ENCODE peak calls at places on chromosomes 6 and 20, in ten cellular contexts. R is upper lobe of right lung; I is stomach; W is SK-N-SH; X is uterus; Q is thoracic aorta; P is CD8-positive, alpha-beta memory T cell; L is ovary; G is Caco-2; Z is psoas muscle. S is an unnamed sample.

GRCh38 chr6:101396552-101397173 is 3.2 kb downstream of the GRIK2 start:
- DNase-seq in X (no peak), Q (no peak), G (peak; percentile 60), I (peak; percentile 59), P (no peak), R (no peak), W (no peak), L (no peak), Z (peak; percentile 46), S (no peak)

GRCh38 chr6:166112580-166112979 is 55.1 kb downstream of the TBXT start:
- DNase-seq in G (no peak), L (no peak), I (no peak), X (no peak), R (no peak), Q (no peak), P (no peak), Z (no peak), W (no peak), S (no peak)

GRCh38 chr20:61861054-61861841 is 204.4 kb downstream of the TAF4 start:
- DNase-seq in I (no peak), R (no peak), G (no peak), Z (no peak), X (no peak), W (no peak), L (no peak), Q (no peak), P (no peak), S (no peak)

GRCh38 chr20:43925215-43925614 is 10.6 kb downstream of the TOX2 start:
- DNase-seq in P (no peak), I (no peak), W (no peak), Z (no peak), L (no peak), R (peak; percentile 37), X (no peak), Q (no peak), G (no peak), S (no peak)

GRCh38 chr6:113461153-113461897 is 395.8 kb upstream of the MARCKS start:
- DNase-seq in G (no peak), Q (no peak), L (no peak), W (no peak), X (no peak), P (no peak), I (no peak), Z (no peak), R (no peak), S (no peak)

GRCh38 chr6:33192671-33193602 is 670 bp upstream of the COL11A2 start:
- DNase-seq in I (no peak), Z (peak; percentile 71), W (peak; percentile 75), Q (no peak), R (no peak), L (no peak), G (no peak), X (no peak), P (no peak), S (no peak)

GRCh38 chr6:168364793-168365421 is 45.3 kb upstream of the DACT2 start:
- DNase-seq in R (peak; percentile 52), Z (no peak), I (no peak), P (no peak), W (no peak), X (no peak), Q (no peak), G (no peak), L (no peak), S (no peak)

GRCh38 chr20:43961116-43961515 is 46.5 kb downstream of the TOX2 start:
- DNase-seq in X (no peak), P (no peak), L (no peak), I (no peak), Z (no peak), R (peak; percentile 15), G (peak; percentile 18), W (no peak), Q (no peak), S (no peak)

GRCh38 chr6:127971945-127972391 is 71.1 kb upstream of the THEMIS start:
- DNase-seq in R (no peak), Q (no peak), Z (no peak), X (no peak), W (no peak), L (no peak), P (peak; percentile 40), I (no peak), G (no peak), S (no peak)

GRCh38 chr20:37611852-37612251 is 82.0 kb upstream of the CTNNBL1 start:
- DNase-seq in L (no peak), Z (no peak), X (no peak), G (no peak), P (no peak), I (no peak), W (no peak), R (no peak), Q (no peak), S (no peak)

GRCh38 chr6:7006536-7007191 is 101.1 kb upstream of the RREB1 start:
- DNase-seq in R (no peak), W (no peak), I (no peak), Z (no peak), L (no peak), Q (no peak), P (no peak), G (no peak), X (no peak), S (no peak)

GRCh38 chr6:33430991-33431879 is 11.4 kb downstream of the SYNGAP1 start:
- DNase-seq in L (peak; percentile 77), Z (peak; percentile 75), G (peak; percentile 72), P (peak; percentile 79), X (peak; percentile 73), R (no peak), Q (no peak), I (peak; percentile 43), W (peak; percentile 98), S (peak; percentile 71)

GRCh38 chr6:161748535-161749386 is 474.9 kb upstream of the AGPAT4 start:
- DNase-seq in P (no peak), L (no peak), W (peak; percentile 39), Z (peak; percentile 55), I (peak; percentile 51), R (no peak), G (no peak), X (no peak), Q (no peak), S (no peak)

GRCh38 chr20:49412953-49413352 is 69.5 kb downstream of the KCNB1 start:
- DNase-seq in Z (no peak), P (no peak), R (no peak), G (no peak), L (no peak), W (no peak), Q (no peak), X (no peak), I (no peak), S (no peak)

GRCh38 chr20:49415664-49416044 is 66.8 kb downstream of the KCNB1 start:
- DNase-seq in W (no peak), Q (no peak), P (no peak), Z (no peak), G (no peak), I (no peak), L (no peak), R (no peak), X (no peak), S (no peak)

GRCh38 chr20:49415005-49415663 is 67.3 kb downstream of the KCNB1 start:
- DNase-seq in W (no peak), I (no peak), R (no peak), X (peak; percentile 57), Z (no peak), G (no peak), Q (no peak), P (no peak), L (no peak), S (no peak)

GRCh38 chr20:49412254-49412653 is 70.2 kb downstream of the KCNB1 start:
- DNase-seq in P (no peak), Z (no peak), X (no peak), G (no peak), L (no peak), Q (no peak), I (no peak), R (no peak), W (no peak), S (no peak)

DNA sequence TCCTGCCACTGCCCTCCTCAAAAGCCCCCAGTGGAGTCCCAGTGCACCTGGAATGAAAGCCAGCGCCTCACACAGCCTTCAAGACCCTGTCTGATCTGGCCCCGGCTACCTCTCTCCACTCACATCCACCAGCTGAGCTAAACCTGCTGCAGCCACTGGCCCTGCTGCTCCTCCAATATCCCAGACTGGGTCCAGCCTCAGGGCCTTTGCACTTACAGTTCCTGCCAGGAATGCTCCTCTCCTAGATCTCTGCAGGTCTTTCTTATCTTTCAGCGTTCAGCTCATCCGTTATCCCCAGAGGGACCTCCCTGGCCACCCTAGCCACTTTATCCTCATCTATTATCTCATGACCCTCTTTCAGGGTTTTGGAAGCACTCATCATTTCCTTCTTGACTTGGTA is 68.8 kb downstream of the KCNB1 start:
- DNase-seq in X (no peak), R (no peak), G (no peak), P (no peak), Z (no peak), W (no peak), I (no peak), L (no peak), Q (no peak), S (no peak)
- H3K27me3 ChIP-seq in X (no peaks in the 10 kb centered on the region), R (peaks cover 9% of the 10 kb centered on the region), G (no peaks in the 10 kb centered on the region), P (no peaks in the 10 kb centered on the region), Z (no peaks in the 10 kb centered on the region), W (peaks cover 5% of the 10 kb centered on the region), I (no peaks in the 10 kb centered on the region), L (no peaks in the 10 kb centered on the region), Q (no peaks in the 10 kb centered on the region), S (peaks cover 17% of the 10 kb centered on the region)

GRCh38 chr20:2932497-2932896 is 59.2 kb downstream of the PTPRA start:
- DNase-seq in R (no peak), Z (no peak), Q (no peak), P (no peak), X (no peak), I (no peak), G (no peak), W (no peak), L (no peak), S (no peak)
- H3K36me3 ChIP-seq in R (peaks cover 15% of the 10 kb centered on the region), Z (no peaks in the 10 kb centered on the region), Q (peaks cover 4% of the 10 kb centered on the region), P (peaks cover 4% of the 10 kb centered on the region), X (no peaks in the 10 kb centered on the region), I (peaks cover 14% of the 10 kb centered on the region), G (no peaks in the 10 kb centered on the region), W (no peaks in the 10 kb centered on the region), L (no peaks in the 10 kb centered on the region), S (peaks cover 12% of the 10 kb centered on the region)

DNA sequence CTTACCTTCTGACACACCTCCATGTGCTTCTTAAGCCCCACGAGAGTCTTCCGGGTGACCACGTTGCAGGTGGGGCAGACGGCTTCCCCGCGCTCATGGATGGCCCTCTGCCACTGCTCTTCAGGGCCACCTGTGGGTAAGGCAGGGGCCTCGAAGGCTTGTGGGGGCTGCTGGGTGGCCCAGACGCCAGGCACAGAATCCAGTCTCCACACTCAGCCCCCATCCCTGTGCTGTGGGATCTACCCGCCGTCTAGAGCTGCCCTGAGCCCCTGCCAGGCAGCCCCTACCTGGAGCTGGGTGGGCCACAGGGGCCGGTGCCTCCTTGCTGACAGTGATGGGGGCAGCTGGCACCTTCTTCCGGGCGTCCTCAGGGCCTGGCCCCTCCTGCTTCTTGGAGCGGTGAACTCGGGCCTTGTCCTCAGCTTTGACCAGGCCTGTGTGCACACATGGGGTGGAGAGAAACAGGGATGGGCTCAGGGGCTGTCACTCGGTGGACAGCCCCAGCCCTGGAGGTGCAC is 5.9 kb downstream of the ZNF512B start:
- DNase-seq in W (no peak), L (peak; percentile 12), P (no peak), X (no peak), Q (no peak), I (no peak), R (no peak), G (peak; percentile 40), Z (no peak), S (no peak)
- H3K9me3 ChIP-seq in W (no peaks in the 10 kb centered on the region), L (no peaks in the 10 kb centered on the region), P (no peaks in the 10 kb centered on the region), X (no peaks in the 10 kb centered on the region), Q (no peaks in the 10 kb centered on the region), I (peaks cover 3% of the 10 kb centered on the region), R (no peaks in the 10 kb centered on the region), G (peaks cover 23% of the 10 kb centered on the region), Z (no peaks in the 10 kb centered on the region), S (no peaks in the 10 kb centered on the region)

GRCh38 chr6:10397756-10398438 is 17.0 kb downstream of the TFAP2A start:
- DNase-seq in X (no peak), G (no peak), R (peak; percentile 58), W (no peak), P (no peak), Z (no peak), L (no peak), I (no peak), Q (no peak), S (no peak)
- H3K27me3 ChIP-seq in X (no peaks in the 10 kb centered on the region), G (no peaks in the 10 kb centered on the region), R (peaks cover 86% of the 10 kb centered on the region), W (peaks cover 71% of the 10 kb centered on the region), P (peaks cover 42% of the 10 kb centered on the region), Z (peaks cover 19% of the 10 kb centered on the region), L (no peaks in the 10 kb centered on the region), I (peaks cover 17% of the 10 kb centered on the region), Q (peaks cover 10% of the 10 kb centered on the region), S (peaks cover 93% of the 10 kb centered on the region)

S was measured in lower lobe of right lung.